ENCODE peak calls at places on chromosomes 7 and 10, in four cellular contexts. U, I, C and M are unnamed samples.
A peak's percentile ranks its signal among the peaks of the same experiment; 100 is the strongest.

GRCh38 chr10:7085147-7085912 is 325.5 kb downstream of the SFMBT2 start:
- DNase-seq in U (no peak), I (no peak), C (no peak), M (no peak)

GRCh38 chr7:87596136-87596535 is 4.5 kb downstream of the ABCB1 start:
- DNase-seq in U (no peak), I (no peak), C (no peak), M (no peak)

GRCh38 chr10:103553743-103554487 is 60.4 kb downstream of the NEURL1 start:
- DNase-seq in U (peak; percentile 9), I (no peak), C (no peak), M (no peak)

GRCh38 chr10:92849576-92850090 is 1.3 kb downstream of the EXOC6 start:
- DNase-seq in U (no peak), I (no peak), C (no peak), M (no peak)

GRCh38 chr7:141014091-141014490 is 661 bp downstream of the MRPS33 start:
- DNase-seq in U (no peak), I (no peak), C (no peak), M (no peak)

GRCh38 chr10:116888380-116889055 is 39.2 kb downstream of the ENO4 start:
- DNase-seq in U (peak; percentile 63), I (peak; percentile 44), C (peak; percentile 65), M (peak; percentile 63)

GRCh38 chr7:30450123-30450982 is 28.2 kb downstream of the NOD1 start:
- DNase-seq in U (no peak), I (no peak), C (no peak), M (no peak)

GRCh38 chr7:148622887-148623585 is 32.5 kb downstream of the C7orf33 start:
- DNase-seq in U (no peak), I (no peak), C (no peak), M (no peak)

GRCh38 chr10:84156768-84157167 is 16.8 kb upstream of the GPR15LG start:
- DNase-seq in U (no peak), I (no peak), C (no peak), M (no peak)

GRCh38 chr7:30936650-30937245 is 25.1 kb downstream of the AQP1 start:
- DNase-seq in U (no peak), I (no peak), C (no peak), M (no peak)

GRCh38 chr7:5492249-5493020 is 68.8 kb upstream of the TNRC18 start:
- DNase-seq in U (no peak), I (no peak), C (no peak), M (no peak)

GRCh38 chr7:151109094-151110048 is 23.1 kb downstream of the AGAP3 start:
- DNase-seq in U (no peak), I (no peak), C (peak; percentile 56), M (no peak)

GRCh38 chr10:69464801-69465401 is 13.6 kb downstream of the TSPAN15 start:
- DNase-seq in U (peak; percentile 92), I (no peak), C (no peak), M (peak; percentile 65)

GRCh38 chr10:133163889-133164815 is 4.1 kb downstream of the KNDC1 start:
- DNase-seq in U (no peak), I (no peak), C (no peak), M (peak; percentile 5)

GRCh38 chr7:89123871-89124270 is 328.3 kb upstream of the TEX47 start:
- DNase-seq in U (no peak), I (no peak), C (peak; percentile 42), M (no peak)

GRCh38 chr10:17026686-17027485 is 102.7 kb downstream of the CUBN start:
- DNase-seq in U (no peak), I (no peak), C (no peak), M (no peak)

GRCh38 chr10:99540673-99541531 is 8.2 kb downstream of the NKX2-3 start:
- DNase-seq in U (no peak), I (no peak), C (peak; percentile 77), M (peak; percentile 60)

DNA sequence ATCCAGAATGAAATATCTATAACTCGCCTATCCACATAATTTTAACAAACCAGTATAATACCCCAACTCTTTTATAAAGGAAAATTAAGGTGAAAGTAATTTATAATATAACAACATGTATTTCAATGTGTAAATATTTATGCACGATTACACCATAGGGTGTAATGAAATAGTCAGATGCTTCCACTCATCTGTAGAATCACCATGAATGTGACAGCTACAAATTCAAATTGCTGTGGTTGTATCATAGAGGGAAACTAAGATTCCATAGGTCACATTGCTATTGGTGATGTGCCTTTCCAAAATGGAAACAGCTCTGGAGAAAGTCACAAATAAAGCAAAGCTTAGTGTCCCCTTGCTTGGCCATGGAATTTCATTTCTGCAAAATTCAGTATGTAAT is 95.7 kb downstream of the CPED1 start:
- DNase-seq in U (no peak), I (no peak), C (no peak), M (no peak)
- H3K4me3 ChIP-seq in U (no peak overlapping the region), I (peak overlapping the region; percentile 18), C (no peak overlapping the region), M (no peak overlapping the region)

GRCh38 chr7:36659638-36660341 is 64.5 kb downstream of the AOAH start:
- DNase-seq in U (no peak), I (no peak), C (no peak), M (no peak)
- H3K9me3 ChIP-seq in U (no peaks in the 10 kb centered on the region), I (no peaks in the 10 kb centered on the region), C (no peaks in the 10 kb centered on the region), M (no peaks in the 10 kb centered on the region)

GRCh38 chr7:47580811-47581331 is 1.0 kb downstream of the TNS3 start:
- DNase-seq in U (no peak), I (no peak), C (no peak), M (no peak)

GRCh38 chr7:47580175-47580701 is 1.7 kb downstream of the TNS3 start:
- DNase-seq in U (no peak), I (no peak), C (peak; percentile 56), M (peak; percentile 68)

GRCh38 chr7:47581821-47582747 is at the start of gene TNS3:
- DNase-seq in U (no peak), I (no peak), C (peak; percentile 85), M (peak; percentile 69)

GRCh38 chr7:47582748-47583740 is 1.1 kb upstream of the TNS3 start:
- DNase-seq in U (peak; percentile 47), I (no peak), C (no peak), M (no peak)

GRCh38 chr7:47581442-47581820 is 480 bp downstream of the TNS3 start:
- DNase-seq in U (no peak), I (no peak), C (peak; percentile 73), M (peak; percentile 63)
- H3K4me3 ChIP-seq in U (peak overlapping the region; percentile 84), I (peak overlapping the region; percentile 75), C (peak overlapping the region; percentile 97), M (peak overlapping the region; percentile 76)

GRCh38 chr7:57772126-57772924 is 322.3 kb downstream of the ZNF716 start:
- DNase-seq in U (no peak), I (no peak), C (no peak), M (no peak)
- H3K9me3 ChIP-seq in U (no peaks in the 10 kb centered on the region), I (peaks cover 6% of the 10 kb centered on the region), C (no peaks in the 10 kb centered on the region), M (no peaks in the 10 kb centered on the region)

GRCh38 chr10:44977287-44978212 is 1.1 kb downstream of the DEPP1 start:
- DNase-seq in U (no peak), I (no peak), C (no peak), M (peak; percentile 20)
- H3K4me3 ChIP-seq in U (peak overlapping the region; percentile 83), I (no peak overlapping the region), C (peak overlapping the region; percentile 2), M (peak overlapping the region; percentile 30)

GRCh38 chr10:48970654-48971053 is 31.0 kb upstream of the LRRC18 start:
- DNase-seq in U (no peak), I (no peak), C (no peak), M (no peak)
- H3K9me3 ChIP-seq in U (no peaks in the 10 kb centered on the region), I (no peaks in the 10 kb centered on the region), C (no peaks in the 10 kb centered on the region), M (no peaks in the 10 kb centered on the region)

GRCh38 chr7:27241189-27242045 is 1.2 kb upstream of the EVX1 start:
- DNase-seq in U (no peak), I (no peak), C (no peak), M (no peak)

GRCh38 chr7:27238979-27239779 is 3.4 kb upstream of the EVX1 start:
- DNase-seq in U (no peak), I (no peak), C (peak; percentile 39), M (no peak)

GRCh38 chr7:27242046-27242579 is 489 bp upstream of the EVX1 start:
- DNase-seq in U (no peak), I (no peak), C (no peak), M (no peak)

GRCh38 chr7:27237735-27238334 is 4.8 kb upstream of the EVX1 start:
- DNase-seq in U (no peak), I (no peak), C (no peak), M (no peak)

DNA sequence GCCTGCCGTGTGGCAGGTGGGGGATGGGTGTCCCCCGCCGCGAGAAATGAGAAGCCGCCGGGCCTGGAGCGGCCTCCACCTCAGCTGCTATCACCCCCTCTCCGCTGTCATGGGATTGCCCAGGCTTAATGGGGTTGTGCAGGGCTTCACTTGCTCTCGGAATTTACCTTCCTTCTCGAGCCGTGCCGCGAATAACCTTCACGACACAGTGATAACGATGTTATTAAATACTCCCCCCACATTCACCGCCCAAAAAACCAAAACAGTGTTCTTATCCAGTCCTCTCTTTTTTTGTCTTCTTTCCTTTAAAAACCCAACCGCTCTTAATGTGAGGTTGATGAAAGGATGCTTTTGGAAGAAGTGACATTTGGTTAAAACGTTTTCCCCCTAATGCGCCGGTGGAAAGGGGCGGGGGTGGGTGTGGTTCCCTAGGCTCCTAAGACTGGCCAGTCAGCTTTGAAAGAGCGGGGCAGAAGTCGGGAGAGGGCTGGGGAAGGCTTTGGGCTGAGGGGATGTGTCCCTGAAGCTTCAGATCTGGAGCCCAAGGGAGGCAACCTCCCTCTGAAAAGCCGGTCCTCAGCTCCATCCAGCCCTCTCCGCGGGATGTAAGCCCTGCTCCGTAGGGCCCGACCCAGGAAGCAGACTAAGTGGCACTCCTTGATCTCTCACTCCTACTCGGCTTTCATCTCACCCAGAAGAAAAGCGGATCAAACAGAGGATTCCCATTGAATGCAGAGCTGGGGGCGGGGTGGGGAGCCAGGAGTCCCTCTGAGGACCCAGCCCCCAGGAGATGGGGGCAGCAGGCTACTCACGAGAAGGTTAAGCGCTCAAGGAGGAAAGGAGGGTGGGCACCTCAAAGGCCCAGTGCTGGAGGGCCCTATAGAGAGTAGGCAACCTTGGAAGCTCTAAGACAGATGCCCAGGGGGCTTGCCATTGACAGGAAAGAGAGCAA is 2.5 kb upstream of the EVX1 start:
- DNase-seq in U (no peak), I (no peak), C (no peak), M (no peak)
- H3K4me3 ChIP-seq in U (peak overlapping the region; percentile 24), I (no peak overlapping the region), C (peak overlapping the region; percentile 28), M (no peak overlapping the region)

DNA sequence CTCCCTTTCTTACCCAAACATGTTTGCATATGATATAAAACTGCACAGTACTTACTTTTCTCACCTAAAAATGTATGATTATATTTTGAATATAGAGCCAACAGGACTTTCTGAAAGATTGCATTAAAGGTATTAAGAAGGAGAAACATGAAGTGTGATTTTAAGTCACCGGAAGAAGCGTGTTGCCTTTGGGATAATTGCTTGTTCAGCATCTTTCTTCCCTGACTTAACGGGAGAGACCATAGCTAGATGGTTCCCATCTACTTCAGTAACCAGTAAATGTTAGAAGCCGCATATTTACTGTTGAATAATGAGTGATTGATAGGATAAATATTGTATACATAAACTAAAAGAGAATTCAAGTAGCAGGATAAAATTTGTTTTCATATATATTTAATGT is 197.1 kb downstream of the NRG3 start:
- DNase-seq in U (no peak), I (no peak), C (no peak), M (no peak)
- H3K9me3 ChIP-seq in U (no peaks in the 10 kb centered on the region), I (peaks cover 4% of the 10 kb centered on the region), C (no peaks in the 10 kb centered on the region), M (no peaks in the 10 kb centered on the region)

GRCh38 chr7:101899616-101900015 is 82.2 kb downstream of the CUX1 start:
- DNase-seq in U (no peak), I (no peak), C (no peak), M (no peak)
- H3K4me3 ChIP-seq in U (peak overlapping the region; percentile 59), I (peak overlapping the region; percentile 49), C (no peak overlapping the region), M (no peak overlapping the region)

DNA sequence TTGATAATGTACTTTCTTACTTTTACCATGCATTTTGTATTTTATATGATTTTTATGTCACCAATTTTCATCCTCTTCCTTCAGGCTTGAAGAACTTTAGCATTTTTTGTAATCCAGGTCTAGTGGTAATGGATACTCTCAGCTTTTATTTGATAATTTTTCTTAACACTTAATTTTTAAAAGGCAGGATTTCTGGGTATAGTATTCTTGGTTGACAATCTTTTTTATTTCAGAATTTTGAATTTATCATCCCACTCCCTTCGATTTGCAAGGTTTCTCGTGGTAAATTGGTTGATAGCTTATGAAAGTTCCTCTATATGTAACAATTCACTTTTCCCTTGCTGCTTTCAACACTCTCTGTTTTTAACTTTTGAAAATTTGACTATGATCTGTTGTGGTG is 363.7 kb downstream of the HTR7 start:
- DNase-seq in U (no peak), I (no peak), C (no peak), M (no peak)
- H3K9me3 ChIP-seq in U (no peaks in the 10 kb centered on the region), I (no peaks in the 10 kb centered on the region), C (peaks cover 7% of the 10 kb centered on the region), M (peaks cover 23% of the 10 kb centered on the region)